ENCODE peak calls at places on chromosomes 11 and 22, in six cellular contexts. One of them, this sample, is unnamed.

GRCh38 chr11:65500262-65501004 is 1.6 kb downstream of the MALAT1 start:
- DNase-seq in H54: no peak
- DNase-seq in endothelial cell of umbilical vein: peak; percentile 60
- DNase-seq in uterus: peak; percentile 64
- DNase-seq in testis: no peak
- DNase-seq in transverse colon: peak; percentile 44
- DNase-seq in this sample: peak; percentile 91

GRCh38 chr11:113675003-113675471 is 31.1 kb downstream of the TMPRSS5 start:
- DNase-seq in H54: peak; percentile 62
- DNase-seq in endothelial cell of umbilical vein: no peak
- DNase-seq in uterus: no peak
- DNase-seq in testis: no peak
- DNase-seq in transverse colon: no peak
- DNase-seq in this sample: no peak

GRCh38 chr11:47991266-47991830 is 11.0 kb downstream of the PTPRJ start:
- DNase-seq in H54: no peak
- DNase-seq in endothelial cell of umbilical vein: peak; percentile 33
- DNase-seq in uterus: no peak
- DNase-seq in testis: no peak
- DNase-seq in transverse colon: peak; percentile 50
- DNase-seq in this sample: peak; percentile 24

GRCh38 chr22:42969348-42969975 is 45.5 kb downstream of the PACSIN2 start:
- DNase-seq in H54: no peak
- DNase-seq in endothelial cell of umbilical vein: no peak
- DNase-seq in uterus: no peak
- DNase-seq in testis: no peak
- DNase-seq in transverse colon: no peak
- DNase-seq in this sample: no peak

GRCh38 chr11:88193278-88193677 is 18.0 kb upstream of the RAB38 start:
- DNase-seq in H54: no peak
- DNase-seq in endothelial cell of umbilical vein: no peak
- DNase-seq in uterus: no peak
- DNase-seq in testis: no peak
- DNase-seq in transverse colon: no peak
- DNase-seq in this sample: no peak

GRCh38 chr11:15793032-15793996 is 563.0 kb downstream of the SOX6 start:
- DNase-seq in H54: no peak
- DNase-seq in endothelial cell of umbilical vein: peak; percentile 9
- DNase-seq in uterus: no peak
- DNase-seq in testis: no peak
- DNase-seq in transverse colon: no peak
- DNase-seq in this sample: no peak

GRCh38 chr22:24525416-24526037 is 29.4 kb downstream of the GUCD1 start:
- DNase-seq in H54: peak; percentile 53
- DNase-seq in endothelial cell of umbilical vein: peak; percentile 72
- DNase-seq in uterus: peak; percentile 69
- DNase-seq in testis: peak; percentile 84
- DNase-seq in transverse colon: peak; percentile 82
- DNase-seq in this sample: peak; percentile 83

GRCh38 chr11:20493340-20493739 is 105.8 kb downstream of the PRMT3 start:
- DNase-seq in H54: no peak
- DNase-seq in endothelial cell of umbilical vein: no peak
- DNase-seq in uterus: no peak
- DNase-seq in testis: no peak
- DNase-seq in transverse colon: no peak
- DNase-seq in this sample: peak; percentile 87

GRCh38 chr11:125069796-125070195 is 6.7 kb downstream of the SLC37A2 start:
- DNase-seq in H54: no peak
- DNase-seq in endothelial cell of umbilical vein: no peak
- DNase-seq in uterus: no peak
- DNase-seq in testis: no peak
- DNase-seq in transverse colon: no peak
- DNase-seq in this sample: no peak

GRCh38 chr11:64971421-64972233 is at the start of gene MAJIN:
- DNase-seq in H54: no peak
- DNase-seq in endothelial cell of umbilical vein: peak; percentile 90
- DNase-seq in uterus: peak; percentile 61
- DNase-seq in testis: peak; percentile 84
- DNase-seq in transverse colon: peak; percentile 90
- DNase-seq in this sample: peak; percentile 91

GRCh38 chr11:120835601-120836228 is 188.2 kb upstream of the TBCEL start:
- DNase-seq in H54: no peak
- DNase-seq in endothelial cell of umbilical vein: no peak
- DNase-seq in uterus: no peak
- DNase-seq in testis: no peak
- DNase-seq in transverse colon: no peak
- DNase-seq in this sample: no peak

GRCh38 chr11:99098751-99099150 is 78.0 kb downstream of the CNTN5 start:
- DNase-seq in H54: no peak
- DNase-seq in endothelial cell of umbilical vein: no peak
- DNase-seq in uterus: no peak
- DNase-seq in testis: no peak
- DNase-seq in transverse colon: no peak
- DNase-seq in this sample: no peak

GRCh38 chr22:44625981-44626687 is 75.9 kb upstream of the PRR5 start:
- DNase-seq in H54: peak; percentile 60
- DNase-seq in endothelial cell of umbilical vein: peak; percentile 62
- DNase-seq in uterus: peak; percentile 69
- DNase-seq in testis: peak; percentile 83
- DNase-seq in transverse colon: peak; percentile 76
- DNase-seq in this sample: peak; percentile 86

GRCh38 chr22:24046024-24046423 is 34.9 kb downstream of the CABIN1 start:
- DNase-seq in H54: no peak
- DNase-seq in endothelial cell of umbilical vein: no peak
- DNase-seq in uterus: no peak
- DNase-seq in testis: no peak
- DNase-seq in transverse colon: no peak
- DNase-seq in this sample: no peak

GRCh38 chr11:94330789-94331188 is 26.4 kb downstream of the IZUMO1R start:
- DNase-seq in H54: no peak
- DNase-seq in endothelial cell of umbilical vein: no peak
- DNase-seq in uterus: no peak
- DNase-seq in testis: no peak
- DNase-seq in transverse colon: no peak
- DNase-seq in this sample: no peak

GRCh38 chr11:116366980-116367640 is 405.7 kb downstream of the BUD13 start:
- DNase-seq in H54: no peak
- DNase-seq in endothelial cell of umbilical vein: peak; percentile 58
- DNase-seq in uterus: no peak
- DNase-seq in testis: no peak
- DNase-seq in transverse colon: no peak
- DNase-seq in this sample: no peak

GRCh38 chr11:29773656-29774264 is 243.1 kb downstream of the KCNA4 start:
- DNase-seq in H54: no peak
- DNase-seq in endothelial cell of umbilical vein: no peak
- DNase-seq in uterus: peak; percentile 48
- DNase-seq in testis: no peak
- DNase-seq in transverse colon: no peak
- DNase-seq in this sample: no peak

GRCh38 chr22:19270873-19271272 is 20.6 kb downstream of the CLTCL1 start:
- DNase-seq in H54: no peak
- DNase-seq in endothelial cell of umbilical vein: no peak
- DNase-seq in uterus: no peak
- DNase-seq in testis: no peak
- DNase-seq in transverse colon: no peak
- DNase-seq in this sample: no peak

GRCh38 chr11:62015615-62016014 is 48.2 kb upstream of the FTH1 start:
- DNase-seq in H54: no peak
- DNase-seq in endothelial cell of umbilical vein: no peak
- DNase-seq in uterus: no peak
- DNase-seq in testis: no peak
- DNase-seq in transverse colon: no peak
- DNase-seq in this sample: peak; percentile 34

GRCh38 chr11:77063861-77064260 is 2.9 kb upstream of the CAPN5 start:
- DNase-seq in H54: no peak
- DNase-seq in endothelial cell of umbilical vein: no peak
- DNase-seq in uterus: no peak
- DNase-seq in testis: no peak
- DNase-seq in transverse colon: no peak
- DNase-seq in this sample: no peak

GRCh38 chr11:117430293-117430955 is 102.8 kb downstream of the CEP164 start:
- DNase-seq in H54: no peak
- DNase-seq in endothelial cell of umbilical vein: no peak
- DNase-seq in uterus: no peak
- DNase-seq in testis: no peak
- DNase-seq in transverse colon: no peak
- DNase-seq in this sample: no peak

GRCh38 chr11:93775289-93775688 is 8.8 kb upstream of the MED17 start:
- DNase-seq in H54: peak; percentile 6
- DNase-seq in endothelial cell of umbilical vein: peak; percentile 26
- DNase-seq in uterus: no peak
- DNase-seq in testis: no peak
- DNase-seq in transverse colon: no peak
- DNase-seq in this sample: peak; percentile 20

GRCh38 chr11:43803766-43804165 is 76.9 kb upstream of the ALKBH3 start:
- DNase-seq in H54: no peak
- DNase-seq in endothelial cell of umbilical vein: no peak
- DNase-seq in uterus: no peak
- DNase-seq in testis: no peak
- DNase-seq in transverse colon: no peak
- DNase-seq in this sample: no peak
- TF ChIP-seq POLR2A in H54: no peak
- TF ChIP-seq POLR2A in endothelial cell of umbilical vein: no peak
- TF ChIP-seq POLR2A in uterus: no peak
- TF ChIP-seq POLR2A in testis: no peak
- TF ChIP-seq POLR2A in transverse colon: no peak
- TF ChIP-seq POLR2A in this sample: no peak

GRCh38 chr11:111911563-111912401 is at the start of gene CRYAB:
- DNase-seq in H54: no peak
- DNase-seq in endothelial cell of umbilical vein: no peak
- DNase-seq in uterus: peak; percentile 88
- DNase-seq in testis: peak; percentile 84
- DNase-seq in transverse colon: peak; percentile 68
- DNase-seq in this sample: peak; percentile 25

GRCh38 chr11:111916768-111917167 is 1.9 kb upstream of the C11orf52 start:
- DNase-seq in H54: no peak
- DNase-seq in endothelial cell of umbilical vein: no peak
- DNase-seq in uterus: no peak
- DNase-seq in testis: no peak
- DNase-seq in transverse colon: no peak
- DNase-seq in this sample: no peak

GRCh38 chr11:111913031-111913861 is 712 bp downstream of the HSPB2 start:
- DNase-seq in H54: no peak
- DNase-seq in endothelial cell of umbilical vein: no peak
- DNase-seq in uterus: peak; percentile 50
- DNase-seq in testis: no peak
- DNase-seq in transverse colon: no peak
- DNase-seq in this sample: no peak

GRCh38 chr11:111912535-111912934 is at the start of gene HSPB2:
- DNase-seq in H54: no peak
- DNase-seq in endothelial cell of umbilical vein: no peak
- DNase-seq in uterus: peak; percentile 50
- DNase-seq in testis: no peak
- DNase-seq in transverse colon: no peak
- DNase-seq in this sample: no peak

GRCh38 chr11:111913997-111914396 is 1.5 kb downstream of the HSPB2 start:
- DNase-seq in H54: no peak
- DNase-seq in endothelial cell of umbilical vein: peak; percentile 61
- DNase-seq in uterus: peak; percentile 55
- DNase-seq in testis: peak; percentile 61
- DNase-seq in transverse colon: no peak
- DNase-seq in this sample: no peak
- TF ChIP-seq POLR2A in H54: no peak
- TF ChIP-seq POLR2A in endothelial cell of umbilical vein: no peak
- TF ChIP-seq POLR2A in uterus: peak; percentile 41
- TF ChIP-seq POLR2A in testis: no peak
- TF ChIP-seq POLR2A in transverse colon: peak; percentile 50
- TF ChIP-seq POLR2A in this sample: no peak

GRCh38 chr11:925496-926301 is at the start of gene AP2A2:
- DNase-seq in H54: peak; percentile 94
- DNase-seq in endothelial cell of umbilical vein: peak; percentile 87
- DNase-seq in uterus: peak; percentile 82
- DNase-seq in testis: peak; percentile 89
- DNase-seq in transverse colon: peak; percentile 93
- DNase-seq in this sample: peak; percentile 98
- TF ChIP-seq POLR2A in H54: peak; percentile 93
- TF ChIP-seq POLR2A in endothelial cell of umbilical vein: peak; percentile 78
- TF ChIP-seq POLR2A in uterus: peak; percentile 90
- TF ChIP-seq POLR2A in testis: no peak
- TF ChIP-seq POLR2A in transverse colon: peak; percentile 52
- TF ChIP-seq POLR2A in this sample: peak; percentile 40

DNA sequence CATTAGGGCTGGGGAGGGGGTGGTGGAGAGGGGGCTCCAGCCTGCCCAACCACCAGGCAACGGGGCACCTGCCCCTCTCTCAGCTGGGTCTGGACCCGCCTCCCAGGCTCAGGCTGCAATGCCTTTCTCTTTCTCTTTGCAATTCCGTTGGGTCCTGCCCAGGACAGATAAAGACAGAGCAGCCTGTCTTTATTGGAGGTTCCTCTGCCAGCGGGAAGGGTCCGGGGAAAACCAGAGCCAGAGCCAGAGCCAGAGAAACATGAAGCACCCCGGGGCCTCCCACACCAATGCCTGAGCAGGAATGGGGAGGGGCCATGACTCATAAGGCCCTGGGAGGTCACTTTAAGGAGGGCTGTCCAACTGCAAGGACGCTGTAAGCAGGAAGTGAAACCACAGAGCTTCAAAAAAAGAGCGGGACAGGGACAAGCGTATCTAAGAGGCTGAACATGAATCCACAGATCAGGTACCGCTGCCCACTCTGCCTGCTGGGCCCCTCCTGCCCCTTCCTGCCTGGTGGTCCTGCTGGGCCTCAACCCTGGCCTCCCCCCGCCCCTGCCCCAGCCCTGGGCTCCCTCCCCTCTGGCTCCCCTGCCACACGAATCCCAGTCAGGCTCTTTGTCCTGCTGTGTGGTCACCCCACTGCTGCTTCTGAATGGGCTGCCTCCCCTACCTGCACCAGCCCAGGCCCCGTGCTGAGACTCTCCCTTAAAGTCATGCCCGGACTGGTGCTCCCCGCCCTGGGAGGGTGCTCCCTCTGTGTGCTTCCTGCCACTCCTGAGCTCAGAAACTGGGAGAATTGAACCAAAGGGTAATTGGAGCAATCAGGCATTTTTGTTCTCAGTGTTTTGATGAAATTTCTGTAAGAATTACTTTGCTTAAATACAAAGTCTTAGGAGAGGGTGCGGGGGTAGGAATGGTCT is at the start of gene APOBEC3B:
- DNase-seq in H54: peak; percentile 63
- DNase-seq in endothelial cell of umbilical vein: peak; percentile 79
- DNase-seq in uterus: peak; percentile 88
- DNase-seq in testis: peak; percentile 94
- DNase-seq in transverse colon: peak; percentile 92
- DNase-seq in this sample: peak; percentile 90
- TF ChIP-seq POLR2A in H54: peak; percentile 15
- TF ChIP-seq POLR2A in endothelial cell of umbilical vein: no peak
- TF ChIP-seq POLR2A in uterus: peak; percentile 17
- TF ChIP-seq POLR2A in testis: no peak
- TF ChIP-seq POLR2A in transverse colon: peak; percentile 53
- TF ChIP-seq POLR2A in this sample: peak; percentile 70

DNA sequence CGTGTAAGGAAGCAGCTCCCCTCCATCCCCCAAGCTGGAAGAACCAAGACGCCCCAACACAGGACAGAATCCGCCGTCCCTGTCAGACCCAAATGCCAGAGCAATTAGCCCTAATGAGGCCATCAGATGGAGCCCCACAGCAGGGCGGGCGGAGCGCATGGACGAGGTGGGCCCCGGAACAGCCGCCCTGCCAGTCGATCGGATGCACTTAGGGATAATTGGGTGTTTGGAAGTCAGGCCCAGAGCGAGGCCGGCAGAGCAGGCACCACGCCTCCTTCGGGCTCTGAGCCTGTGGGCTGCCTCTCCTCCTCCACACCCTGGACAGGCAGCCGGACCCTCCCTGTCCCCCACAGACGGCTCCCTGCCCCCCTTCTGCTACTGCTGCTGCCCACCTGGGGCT is 5.5 kb upstream of the TH start:
- DNase-seq in H54: no peak
- DNase-seq in endothelial cell of umbilical vein: no peak
- DNase-seq in uterus: no peak
- DNase-seq in testis: no peak
- DNase-seq in transverse colon: no peak
- DNase-seq in this sample: no peak
- TF ChIP-seq POLR2A in H54: no peak
- TF ChIP-seq POLR2A in endothelial cell of umbilical vein: no peak
- TF ChIP-seq POLR2A in uterus: no peak
- TF ChIP-seq POLR2A in testis: no peak
- TF ChIP-seq POLR2A in transverse colon: no peak
- TF ChIP-seq POLR2A in this sample: no peak